ENCODE peak calls at places on chromosomes 13 and 19, in four cellular contexts. F is GM12891; S is stimulated activated CD8-positive, alpha-beta memory T cell treated with anti-CD3 and anti-CD28 coated beads, Interleukin-7, amount 100 ng/mL, for 48 hours; G is anterior cingulate cortex. D is an unnamed sample.
A peak's percentile ranks its signal among the peaks of the same experiment; 100 is the strongest.

GRCh38 chr13:101785858-101786257 is 333.4 kb downstream of the ITGBL1 start:
- DNase-seq in F (no peak), S (no peak), G (no peak), D (no peak)

GRCh38 chr19:44748426-44749254 is at the start of gene BCL3:
- DNase-seq in F (peak; percentile 68), S (no peak), G (no peak), D (no peak)

GRCh38 chr19:16180611-16181010 is 4.6 kb upstream of the FAM32A start:
- DNase-seq in F (no peak), S (no peak), G (no peak), D (no peak)

GRCh38 chr13:79654520-79654919 is 173.6 kb downstream of the NDFIP2 start:
- DNase-seq in F (no peak), S (no peak), G (no peak), D (no peak)

GRCh38 chr19:48969276-48970138 is 4.4 kb downstream of the FTL start:
- DNase-seq in F (no peak), S (no peak), G (no peak), D (no peak)

GRCh38 chr13:95950103-95950502 is 103.1 kb downstream of the UGGT2 start:
- DNase-seq in F (no peak), S (no peak), G (no peak), D (no peak)

GRCh38 chr19:5253403-5254110 is 87.1 kb downstream of the PTPRS start:
- DNase-seq in F (no peak), S (no peak), G (no peak), D (no peak)

GRCh38 chr13:28530729-28531194 is 35.8 kb upstream of the FLT1 start:
- DNase-seq in F (no peak), S (no peak), G (no peak), D (no peak)

GRCh38 chr19:54418030-54418929 is 3.0 kb downstream of the TTYH1 start:
- DNase-seq in F (no peak), S (no peak), G (no peak), D (peak; percentile 93)

GRCh38 chr19:41521860-41522555 is 54.0 kb upstream of the CEACAM21 start:
- DNase-seq in F (no peak), S (no peak), G (no peak), D (no peak)

GRCh38 chr13:23626730-23627129 is 56.5 kb downstream of the TNFRSF19 start:
- DNase-seq in F (no peak), S (no peak), G (no peak), D (no peak)

GRCh38 chr19:39516270-39516669 is 1.3 kb downstream of the SELENOV start:
- DNase-seq in F (no peak), S (no peak), G (no peak), D (no peak)

D was measured in posterior cingulate gyrus.